ENCODE peak calls at places on chromosome 18, in four cellular contexts. S is lower lobe of right lung, Z is heart left ventricle, N is MM.1S. X is an unnamed sample. For H3K27me3, the result is how much of the 10 kb centered on the place peaks cover.

GRCh38 chr18:9613550-9614400 is 584 bp downstream of the PPP4R1 start:
- DNase-seq in Z (peak), N (peak), S (peak), X (no peak)

GRCh38 chr18:68714356-68714706 is 577 bp downstream of the TMX3 start:
- DNase-seq in N (peak), Z (no peak), S (peak), X (no peak)

GRCh38 chr18:26703170-26703933 is 155.0 kb upstream of the KCTD1 start:
- DNase-seq in N (no peak), S (no peak), Z (no peak), X (no peak)

GRCh38 chr18:58937204-58937603 is 72.5 kb downstream of the ZNF532 start:
- DNase-seq in Z (no peak), N (no peak), S (no peak), X (no peak)

GRCh38 chr18:44801796-44802195 is 121.1 kb downstream of the SETBP1 start:
- DNase-seq in Z (no peak), N (no peak), S (no peak), X (no peak)

GRCh38 chr18:74935411-74935810 is 273.5 kb downstream of the PTGR3 start:
- DNase-seq in S (no peak), Z (no peak), N (no peak), X (no peak)

GRCh38 chr18:54241483-54241882 is 17.0 kb upstream of the MBD2 start:
- DNase-seq in N (no peak), Z (no peak), S (no peak), X (no peak)

GRCh38 chr18:36350839-36351474 is 53.4 kb downstream of the FHOD3 start:
- DNase-seq in N (no peak), S (no peak), Z (no peak), X (no peak)

GRCh38 chr18:52007109-52007508 is 332.9 kb upstream of the DCC start:
- DNase-seq in N (no peak), Z (no peak), S (no peak), X (no peak)

GRCh38 chr18:69691008-69691760 is 256.5 kb downstream of the CD226 start:
- DNase-seq in Z (no peak), N (no peak), S (no peak), X (no peak)

GRCh38 chr18:12659904-12660605 is 2.1 kb upstream of the SPIRE1 start:
- DNase-seq in N (peak), Z (peak), S (no peak), X (peak)

GRCh38 chr18:712401-713134 is at the start of gene ENOSF1:
- DNase-seq in S (peak), N (peak), Z (peak), X (peak)

GRCh38 chr18:33987206-33987605 is 237.5 kb downstream of the NOL4 start:
- DNase-seq in N (no peak), Z (no peak), S (no peak), X (no peak)

GRCh38 chr18:55355220-55355619 is 232.8 kb downstream of the TCF4 start:
- DNase-seq in S (no peak), Z (no peak), N (no peak), X (no peak)

GRCh38 chr18:78965917-78966878 is 13.4 kb upstream of the SALL3 start:
- DNase-seq in S (no peak), N (no peak), Z (no peak), X (no peak)

GRCh38 chr18:28390022-28390421 is 213.1 kb upstream of the CDH2 start:
- DNase-seq in S (no peak), N (no peak), Z (no peak), X (no peak)

GRCh38 chr18:59502222-59502898 is 143.3 kb upstream of the LMAN1 start:
- DNase-seq in Z (peak), N (no peak), S (no peak), X (peak)

GRCh38 chr18:41004320-41004719 is 950.7 kb upstream of the PIK3C3 start:
- DNase-seq in S (no peak), N (no peak), Z (no peak), X (no peak)

GRCh38 chr18:23365602-23366001 is 87.5 kb upstream of the RIOK3 start:
- DNase-seq in N (no peak), S (no peak), Z (no peak), X (no peak)

GRCh38 chr18:43805646-43806194 is 528.4 kb upstream of the SYT4 start:
- DNase-seq in N (no peak), S (peak), Z (no peak), X (no peak)

GRCh38 chr18:56200381-56200831 is 438.0 kb downstream of the TXNL1 start:
- DNase-seq in N (no peak), S (no peak), Z (no peak), X (peak)

GRCh38 chr18:42574871-42575270 is 540.6 kb downstream of the RIT2 start:
- DNase-seq in N (no peak), Z (no peak), S (no peak), X (no peak)

GRCh38 chr18:54555996-54556395 is 35.0 kb upstream of the DYNAP start:
- DNase-seq in Z (no peak), S (no peak), N (no peak), X (no peak)

DNA sequence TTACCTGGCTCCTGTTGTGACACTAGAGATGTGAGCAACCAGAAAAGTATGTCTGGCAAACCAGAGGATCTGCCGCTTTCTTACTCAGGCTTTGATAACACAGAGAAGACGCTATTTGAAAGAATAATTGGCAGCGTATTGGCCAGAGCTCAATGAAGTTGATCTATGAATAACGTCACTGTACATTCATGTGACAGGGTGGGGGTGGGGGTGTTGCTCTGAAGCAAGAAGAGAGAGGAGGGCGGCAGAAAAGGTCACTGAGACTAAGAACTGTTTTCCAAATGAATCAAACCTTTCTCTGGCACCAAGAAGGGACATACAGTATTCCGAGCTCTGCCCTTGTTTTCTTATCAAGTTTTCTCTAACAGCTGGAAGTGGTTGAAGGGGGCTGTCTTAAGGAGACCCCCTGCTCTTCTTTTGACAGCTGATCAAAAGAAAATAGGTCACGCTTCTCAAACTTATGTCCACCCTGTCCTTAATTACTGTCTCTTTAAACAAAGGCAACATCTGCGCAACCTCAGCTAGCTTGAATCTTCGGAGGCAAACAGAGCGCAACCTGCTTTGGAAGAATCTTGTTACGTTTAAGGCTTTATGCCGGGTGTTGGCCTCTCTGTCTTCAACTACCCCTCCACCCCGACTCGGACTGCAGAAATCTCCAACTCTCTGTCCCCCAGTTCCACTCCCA is 1.5 kb upstream of the ONECUT2 start:
- DNase-seq in S (no peak), N (no peak), Z (no peak), X (no peak)
- H3K27me3 ChIP-seq in S (half or more), N (under half), Z (half or more), X (half or more)

DNA sequence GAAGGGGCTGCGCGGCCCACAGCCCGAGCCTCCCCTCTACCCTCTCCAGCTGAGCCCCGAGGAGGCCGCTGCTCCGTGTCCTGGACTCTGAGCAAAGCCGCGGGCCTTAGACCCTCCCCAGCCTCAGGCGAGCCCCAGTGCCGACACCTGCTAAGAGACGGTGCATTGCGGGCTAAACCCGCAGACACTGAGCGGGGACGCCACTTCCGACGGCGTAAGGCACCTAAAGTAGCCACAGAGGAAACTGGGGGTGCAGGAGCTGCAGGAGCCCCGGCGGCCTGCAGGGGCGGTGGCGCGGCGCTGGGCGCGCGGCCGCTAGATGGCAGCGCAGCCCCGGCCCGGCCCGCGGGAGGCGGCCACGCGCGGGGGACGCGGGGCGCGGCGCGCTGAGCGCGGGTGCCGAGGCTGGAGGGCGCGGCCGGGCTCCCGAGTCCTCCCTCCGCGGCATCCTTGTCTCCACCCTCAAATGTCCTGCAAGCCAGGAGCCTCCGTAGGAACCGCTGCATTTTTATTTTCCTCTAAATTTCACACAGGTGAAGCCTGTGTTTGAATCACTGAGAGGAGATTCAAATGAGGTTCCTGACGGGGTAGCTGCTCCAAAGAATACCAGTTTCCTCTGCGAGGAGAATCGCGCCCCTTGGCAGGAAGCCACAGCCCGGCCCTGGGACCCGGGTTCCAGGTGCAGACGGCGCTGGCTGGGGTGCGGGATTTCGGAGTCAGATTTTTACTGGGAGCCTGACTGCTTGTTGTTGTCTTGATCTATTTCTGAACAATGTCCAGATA is 650.5 kb downstream of the GALR1 start:
- DNase-seq in Z (no peak), N (peak), S (no peak), X (no peak)
- H3K27me3 ChIP-seq in Z (under half), N (under half), S (under half), X (under half)

GRCh38 chr18:48136051-48136543 is 205.6 kb upstream of the SMAD2 start:
- DNase-seq in S (peak), Z (peak), N (no peak), X (no peak)

GRCh38 chr18:48133675-48134251 is 203.3 kb upstream of the SMAD2 start:
- DNase-seq in N (no peak), Z (no peak), S (no peak), X (no peak)

GRCh38 chr18:48135436-48135966 is 205.0 kb upstream of the SMAD2 start:
- DNase-seq in N (no peak), S (no peak), Z (no peak), X (no peak)

GRCh38 chr18:48132993-48133674 is 202.7 kb upstream of the SMAD2 start:
- DNase-seq in Z (no peak), N (no peak), S (no peak), X (no peak)

GRCh38 chr18:48134609-48135008 is 204.2 kb upstream of the SMAD2 start:
- DNase-seq in Z (no peak), N (no peak), S (no peak), X (no peak)
- H3K27me3 ChIP-seq in Z (under half), N (under half), S (under half), X (half or more)

DNA sequence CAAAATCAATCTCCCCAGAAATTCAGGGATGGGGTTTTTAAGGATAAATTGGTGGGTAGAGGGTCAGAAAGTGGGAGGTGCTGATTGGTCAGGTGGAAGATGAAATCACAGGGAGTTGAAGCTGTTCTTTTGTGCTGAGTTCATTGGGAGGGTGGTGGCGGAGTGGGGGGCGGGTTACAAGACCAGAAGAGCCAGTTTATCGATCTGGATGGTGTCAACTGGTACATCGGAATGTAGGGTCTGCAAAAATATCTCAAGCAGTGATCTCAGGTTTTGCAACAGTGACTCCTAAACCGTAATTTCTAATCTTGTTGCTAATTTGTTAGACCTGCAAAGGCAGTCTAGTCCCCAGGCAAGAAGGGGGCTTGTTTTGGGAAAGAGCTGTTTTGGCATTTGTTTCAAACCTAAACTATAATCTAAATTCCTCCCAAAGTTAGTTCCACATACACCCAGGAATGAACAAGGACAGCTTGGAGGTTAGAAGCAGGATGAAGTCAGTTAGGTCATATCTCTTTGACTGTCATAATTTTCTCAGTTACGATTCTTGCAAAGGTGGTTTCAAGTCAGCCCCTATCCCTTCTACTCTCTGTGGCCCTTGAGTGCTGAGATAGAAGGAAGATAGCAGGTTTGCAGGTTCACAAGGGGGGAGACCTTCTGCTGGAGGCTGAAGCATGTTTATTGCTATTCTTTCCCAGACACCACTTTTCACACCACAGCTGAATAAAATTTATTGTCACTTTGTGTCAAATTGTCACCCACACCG is 12.3 kb upstream of the CXXC1 start:
- DNase-seq in N (no peak), Z (no peak), S (no peak), X (no peak)
- H3K27me3 ChIP-seq in N (under half), Z (under half), S (half or more), X (under half)